ENCODE peak calls at places on chromosomes 13 and 19, in nine cellular contexts. R, P, J, K, A, X, W, N and C are unnamed samples.

GRCh38 chr13:62113145-62113544 is 697.5 kb upstream of the PCDH20 start:
- DNase-seq in K (no peak), W (no peak), P (peak), J (no peak), X (no peak), N (no peak), A (no peak), R (no peak), C (no peak)

GRCh38 chr19:45901912-45902650 is at the start of gene MYPOP:
- DNase-seq in R (no peak), A (no peak), P (peak), K (no peak), X (no peak), N (no peak), W (no peak), J (no peak), C (no peak)

GRCh38 chr19:1133471-1133929 is 29.7 kb downstream of the GPX4 start:
- DNase-seq in X (no peak), N (no peak), P (no peak), K (no peak), J (peak), A (peak), W (no peak), R (no peak), C (no peak)

GRCh38 chr19:1350861-1351260 is 32.8 kb upstream of the NDUFS7 start:
- DNase-seq in A (no peak), P (no peak), R (no peak), J (no peak), W (no peak), K (no peak), N (no peak), X (no peak), C (no peak)

GRCh38 chr19:41263042-41263849 is 926 bp upstream of the HNRNPUL1 start:
- DNase-seq in J (peak), X (peak), K (peak), R (peak), W (peak), A (peak), N (peak), P (no peak), C (no peak)

GRCh38 chr13:50909605-50910482 is at the start of gene RNASEH2B:
- DNase-seq in A (peak), N (peak), R (peak), P (peak), W (peak), X (peak), K (no peak), J (peak), C (peak)

GRCh38 chr19:8438236-8438635 is 6.5 kb upstream of the HNRNPM start:
- DNase-seq in A (no peak), J (no peak), P (no peak), N (no peak), X (no peak), W (no peak), R (peak), K (no peak), C (no peak)

GRCh38 chr19:18543814-18544475 is 572 bp upstream of the FKBP8 start:
- DNase-seq in P (peak), J (peak), R (no peak), W (peak), X (peak), A (peak), K (no peak), N (peak), C (peak)

GRCh38 chr13:32720026-32720425 is 133.8 kb downstream of the PDS5B start:
- DNase-seq in X (no peak), J (peak), N (no peak), K (no peak), R (no peak), A (no peak), P (no peak), W (no peak), C (no peak)

GRCh38 chr19:49808762-49809154 is 4.3 kb downstream of the FUZ start:
- DNase-seq in P (peak), R (peak), J (peak), W (no peak), X (peak), K (no peak), N (peak), A (peak), C (peak)

GRCh38 chr13:43804461-43805070 is 17.8 kb upstream of the ENOX1 start:
- DNase-seq in J (peak), W (peak), K (no peak), A (no peak), P (peak), R (no peak), X (peak), N (no peak), C (peak)

GRCh38 chr13:103983948-103984347 is 917.7 kb upstream of the SLC10A2 start:
- DNase-seq in A (no peak), J (no peak), R (no peak), P (no peak), X (no peak), K (no peak), W (no peak), N (no peak), C (no peak)

GRCh38 chr19:2231621-2232221 is 4.4 kb downstream of the PLEKHJ1 start:
- DNase-seq in P (peak), A (no peak), J (no peak), N (no peak), X (no peak), K (no peak), W (no peak), R (no peak), C (peak)

GRCh38 chr13:109900723-109901122 is 114.3 kb upstream of the IRS2 start:
- DNase-seq in A (no peak), X (no peak), N (no peak), R (no peak), P (no peak), K (no peak), J (no peak), W (no peak), C (no peak)

GRCh38 chr13:45744979-45745378 is 42.9 kb downstream of the CBY2 start:
- DNase-seq in A (no peak), N (no peak), K (no peak), R (no peak), X (no peak), J (no peak), W (no peak), P (no peak), C (no peak)

GRCh38 chr13:113859311-113860050 is 4.4 kb downstream of the GAS6 start:
- DNase-seq in N (no peak), R (no peak), K (no peak), X (no peak), J (no peak), W (no peak), A (no peak), P (no peak), C (no peak)

GRCh38 chr13:22948421-22948820 is 232.4 kb upstream of the SGCG start:
- DNase-seq in K (no peak), N (no peak), J (no peak), X (no peak), R (no peak), W (no peak), A (no peak), P (no peak), C (no peak)

GRCh38 chr19:22532388-22533310 is 101.5 kb upstream of the ZNF492 start:
- DNase-seq in A (no peak), K (no peak), W (no peak), P (no peak), J (peak), R (peak), X (no peak), N (peak), C (peak)

GRCh38 chr19:16405797-16406196 is 66.0 kb downstream of the EPS15L1 start:
- DNase-seq in N (no peak), P (no peak), K (no peak), W (no peak), R (no peak), J (no peak), X (no peak), A (no peak), C (no peak)

GRCh38 chr19:19170053-19170945 is at the start of gene MEF2B:
- DNase-seq in N (peak), K (no peak), A (peak), J (peak), P (peak), R (no peak), W (peak), X (peak), C (peak)

GRCh38 chr19:31392514-31392913 is 43.3 kb upstream of the TSHZ3 start:
- DNase-seq in P (no peak), X (no peak), K (no peak), R (no peak), J (peak), A (no peak), N (no peak), W (no peak), C (no peak)

GRCh38 chr13:109974354-109974753 is 188.0 kb upstream of the IRS2 start:
- DNase-seq in R (no peak), A (no peak), X (no peak), N (no peak), J (peak), W (no peak), K (no peak), P (no peak), C (no peak)

GRCh38 chr13:24618219-24618955 is 61.8 kb upstream of the ATP12A start:
- DNase-seq in A (peak), R (no peak), N (no peak), K (no peak), X (no peak), J (no peak), P (peak), W (no peak), C (no peak)

GRCh38 chr19:31597616-31598015 is 248.4 kb upstream of the TSHZ3 start:
- DNase-seq in K (no peak), P (no peak), W (no peak), R (no peak), A (no peak), N (no peak), X (no peak), J (no peak), C (no peak)

GRCh38 chr19:47479701-47480503 is 4.1 kb downstream of the KPTN start:
- DNase-seq in P (peak), W (no peak), R (no peak), J (peak), K (no peak), A (no peak), X (no peak), N (no peak), C (no peak)

GRCh38 chr13:110812111-110812868 is 98.8 kb downstream of the ING1 start:
- DNase-seq in N (no peak), R (peak), K (no peak), J (peak), X (no peak), A (no peak), W (no peak), P (peak), C (no peak)

GRCh38 chr13:26679411-26679810 is 81.2 kb downstream of the GPR12 start:
- DNase-seq in R (no peak), P (peak), A (no peak), X (no peak), W (no peak), J (peak), N (no peak), K (peak), C (no peak)

GRCh38 chr19:7744199-7744786 is 3.0 kb downstream of the CD209 start:
- DNase-seq in J (no peak), W (no peak), R (no peak), N (no peak), P (no peak), K (no peak), A (no peak), X (no peak), C (no peak)

GRCh38 chr19:31256601-31256990 is 92.6 kb downstream of the TSHZ3 start:
- DNase-seq in R (peak), A (no peak), P (no peak), W (no peak), K (no peak), J (no peak), N (no peak), X (no peak), C (no peak)

GRCh38 chr13:44306401-44307192 is 67.0 kb upstream of the SERP2 start:
- DNase-seq in J (peak), A (no peak), P (peak), W (no peak), X (no peak), N (peak), K (peak), R (peak), C (no peak)

GRCh38 chr19:51282335-51282734 is 29.1 kb upstream of the IGLON5 start:
- DNase-seq in A (no peak), J (no peak), P (no peak), N (no peak), X (no peak), W (no peak), K (no peak), R (no peak), C (no peak)

GRCh38 chr19:16797876-16798275 is 31.3 kb upstream of the SIN3B start:
- DNase-seq in J (no peak), A (no peak), N (no peak), P (no peak), W (no peak), X (no peak), K (no peak), R (no peak), C (no peak)

GRCh38 chr13:97616385-97616784 is 182.4 kb downstream of the RAP2A start:
- DNase-seq in R (no peak), P (no peak), W (no peak), A (no peak), K (no peak), J (no peak), X (no peak), N (no peak), C (no peak)

GRCh38 chr13:25654332-25654731 is 282.6 kb downstream of the ATP8A2 start:
- DNase-seq in N (no peak), K (no peak), W (no peak), J (no peak), A (no peak), P (no peak), R (no peak), X (no peak), C (no peak)

GRCh38 chr13:98232456-98232855 is 55.4 kb upstream of the RNF113B start:
- DNase-seq in R (no peak), W (no peak), A (no peak), K (no peak), X (no peak), J (no peak), N (no peak), P (no peak), C (no peak)

GRCh38 chr13:112576191-112576590 is 11.8 kb downstream of the TUBGCP3 start:
- DNase-seq in N (no peak), J (no peak), P (no peak), A (no peak), W (no peak), X (peak), R (no peak), K (no peak), C (no peak)